ENCODE peak calls at places on chromosomes 12 and 14, in nine cellular contexts. R, I, C, Z, B, L, W, H and X are unnamed samples.

GRCh38 chr14:36068777-36069534 is 107.6 kb downstream of the PTCSC3 start:
- DNase-seq in I (no peak), C (peak; percentile 10), L (no peak), Z (no peak), B (no peak), R (no peak), H (no peak), W (no peak), X (no peak)

GRCh38 chr14:36057452-36058142 is 118.9 kb downstream of the PTCSC3 start:
- DNase-seq in C (no peak), R (no peak), B (no peak), H (no peak), Z (no peak), L (no peak), I (no peak), W (no peak), X (no peak)

GRCh38 chr14:91237219-91237618 is 7.3 kb downstream of the GPR68 start:
- DNase-seq in W (no peak), C (no peak), B (no peak), H (peak; percentile 27), R (no peak), L (no peak), Z (no peak), I (no peak), X (no peak)

GRCh38 chr12:47078733-47079364 is 572 bp upstream of the PCED1B start:
- DNase-seq in H (no peak), Z (peak; percentile 49), L (no peak), I (peak; percentile 21), B (peak; percentile 56), R (peak; percentile 34), C (peak; percentile 13), W (peak; percentile 34), X (peak; percentile 80)

GRCh38 chr12:20345866-20346265 is 22.5 kb upstream of the PDE3A start:
- DNase-seq in C (no peak), H (no peak), W (no peak), B (no peak), R (no peak), I (no peak), L (no peak), Z (no peak), X (no peak)

GRCh38 chr12:45781080-45781479 is 51.6 kb downstream of the ARID2 start:
- DNase-seq in Z (no peak), I (no peak), R (no peak), B (no peak), L (no peak), H (no peak), C (peak; percentile 18), W (no peak), X (no peak)

GRCh38 chr14:20539906-20540305 is 20.9 kb downstream of the RNASE9 start:
- DNase-seq in L (no peak), I (no peak), H (no peak), Z (no peak), C (no peak), R (no peak), W (no peak), B (no peak), X (no peak)

GRCh38 chr14:65850429-65851145 is 438.1 kb downstream of the FUT8 start:
- DNase-seq in H (no peak), Z (no peak), I (no peak), W (no peak), C (peak; percentile 60), R (no peak), B (peak; percentile 63), L (no peak), X (no peak)

GRCh38 chr12:56028511-56029165 is 7.8 kb downstream of the IKZF4 start:
- DNase-seq in C (no peak), B (no peak), L (no peak), R (no peak), I (no peak), H (no peak), Z (no peak), W (no peak), X (no peak)

GRCh38 chr14:99231850-99232401 is 40.1 kb downstream of the BCL11B start:
- DNase-seq in C (no peak), I (no peak), Z (peak; percentile 82), B (peak; percentile 47), L (no peak), W (no peak), R (peak; percentile 85), H (no peak), X (peak; percentile 46)

GRCh38 chr12:124847675-124848074 is 16.0 kb downstream of the SCARB1 start:
- DNase-seq in R (no peak), I (no peak), H (no peak), C (no peak), L (no peak), B (no peak), W (peak; percentile 45), Z (no peak), X (no peak)

GRCh38 chr14:78154827-78155226 is 15.3 kb upstream of the NRXN3 start:
- DNase-seq in H (no peak), L (no peak), I (no peak), C (no peak), R (peak; percentile 53), Z (no peak), B (no peak), W (no peak), X (no peak)

GRCh38 chr12:2682301-2683282 is 112.2 kb upstream of the FKBP4 start:
- DNase-seq in C (peak; percentile 30), R (peak; percentile 78), B (peak; percentile 51), Z (peak; percentile 44), W (peak; percentile 29), I (no peak), H (peak; percentile 36), L (no peak), X (no peak)

GRCh38 chr12:484096-484495 is 24.4 kb downstream of the B4GALNT3 start:
- DNase-seq in C (no peak), I (no peak), L (no peak), B (no peak), W (no peak), Z (no peak), H (no peak), R (no peak), X (no peak)

GRCh38 chr14:68969278-68969677 is 9.8 kb downstream of the ACTN1 start:
- DNase-seq in Z (no peak), B (no peak), H (no peak), W (no peak), L (no peak), R (no peak), C (no peak), I (no peak), X (no peak)

GRCh38 chr12:51942501-51943000 is 8.9 kb upstream of the ACVR1B start:
- DNase-seq in L (no peak), H (no peak), C (no peak), I (no peak), W (no peak), R (no peak), B (no peak), Z (no peak), X (no peak)
- H3K27ac ChIP-seq in L (no peak overlapping the region), H (no peak overlapping the region), C (no peak overlapping the region), I (no peak overlapping the region), W (no peak overlapping the region), R (no peak overlapping the region), B (no peak overlapping the region), Z (no peak overlapping the region), X (no peak overlapping the region)

GRCh38 chr12:129208566-129208965 is 355.3 kb downstream of the GLT1D1 start:
- DNase-seq in H (no peak), Z (no peak), R (no peak), C (no peak), L (no peak), B (no peak), W (no peak), I (no peak), X (no peak)
- H3K27me3 ChIP-seq in H (no peaks in the 10 kb centered on the region), Z (no peaks in the 10 kb centered on the region), R (no peaks in the 10 kb centered on the region), C (no peaks in the 10 kb centered on the region), L (no peaks in the 10 kb centered on the region), B (no peaks in the 10 kb centered on the region), W (no peaks in the 10 kb centered on the region), I (no peaks in the 10 kb centered on the region), X (no peaks in the 10 kb centered on the region)

DNA sequence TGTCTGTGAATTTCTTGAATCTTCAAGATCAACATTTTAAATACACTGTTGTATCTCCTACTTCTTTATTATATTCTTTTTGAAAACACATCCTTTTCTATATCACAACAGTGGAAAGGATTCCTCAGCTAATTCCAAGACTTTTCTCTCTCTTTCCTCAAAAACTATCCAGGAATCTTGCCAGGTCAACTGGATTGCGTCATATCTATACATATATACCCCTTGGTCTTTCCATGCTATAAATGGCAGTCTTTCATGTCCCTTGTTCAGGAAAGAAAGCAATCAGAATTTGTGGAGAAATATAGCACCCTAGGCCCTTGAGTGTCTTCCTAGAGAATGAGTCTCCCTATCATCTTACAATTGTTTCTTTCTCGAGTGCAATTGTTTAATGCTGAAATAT is 149.0 kb downstream of the KCNA5 start:
- DNase-seq in C (no peak), Z (no peak), R (no peak), L (no peak), B (no peak), H (no peak), I (no peak), W (no peak), X (no peak)
- H3K27ac ChIP-seq in C (no peak overlapping the region), Z (no peak overlapping the region), R (no peak overlapping the region), L (no peak overlapping the region), B (no peak overlapping the region), H (no peak overlapping the region), I (no peak overlapping the region), W (no peak overlapping the region), X (no peak overlapping the region)

GRCh38 chr12:116880817-116881324 is 370 bp downstream of the HRK start:
- DNase-seq in Z (peak; percentile 75), B (peak; percentile 12), R (peak; percentile 75), L (no peak), C (peak; percentile 13), H (no peak), I (peak; percentile 28), W (no peak), X (no peak)

GRCh38 chr12:116881325-116881866 is at the start of gene HRK:
- DNase-seq in L (no peak), W (no peak), R (no peak), B (no peak), I (no peak), C (no peak), H (no peak), Z (no peak), X (no peak)

GRCh38 chr12:116879509-116880212 is 1.6 kb downstream of the HRK start:
- DNase-seq in W (no peak), I (no peak), L (no peak), R (peak; percentile 32), H (no peak), B (no peak), C (no peak), Z (no peak), X (no peak)

GRCh38 chr12:116878567-116879508 is 2.4 kb downstream of the HRK start:
- DNase-seq in C (no peak), R (peak; percentile 64), W (no peak), Z (no peak), I (no peak), L (no peak), B (no peak), H (no peak), X (no peak)

DNA sequence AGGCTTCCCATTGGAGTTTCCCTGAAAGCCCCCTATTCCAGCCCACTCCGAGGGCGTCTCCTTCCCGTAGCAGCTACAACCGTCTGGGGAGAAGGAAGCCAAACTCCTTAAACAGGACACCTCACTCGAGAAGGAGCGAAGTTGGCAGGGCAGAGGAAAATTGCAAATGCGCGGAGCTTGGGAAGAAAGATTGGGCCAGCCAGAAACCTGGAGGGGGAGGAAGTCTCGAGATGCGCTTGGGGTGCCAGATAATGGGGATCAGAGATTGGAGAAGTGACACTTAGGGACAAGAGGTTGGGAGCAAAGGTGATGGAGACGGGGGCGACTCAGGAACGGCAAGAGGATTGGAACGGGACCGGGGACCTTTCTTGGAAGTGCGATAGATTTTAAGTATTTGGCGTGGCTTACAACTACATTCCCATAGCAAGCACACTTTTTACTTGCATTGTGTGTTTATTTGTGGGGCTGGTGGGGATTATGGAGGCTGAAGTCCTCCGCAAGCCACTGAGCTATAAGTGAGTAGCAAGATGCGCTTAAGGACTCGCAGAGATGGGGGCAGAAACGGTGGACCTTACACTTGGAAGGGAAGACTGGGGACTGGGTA is 926 bp downstream of the HRK start:
- DNase-seq in B (no peak), C (no peak), W (no peak), Z (no peak), H (no peak), L (no peak), I (no peak), R (peak; percentile 17), X (no peak)
- H3K27me3 ChIP-seq in B (peaks cover 30% of the 10 kb centered on the region), C (peaks cover 26% of the 10 kb centered on the region), W (peaks cover 14% of the 10 kb centered on the region), Z (peaks cover 85% of the 10 kb centered on the region), H (peaks cover 75% of the 10 kb centered on the region), L (peaks cover 31% of the 10 kb centered on the region), I (peaks cover 79% of the 10 kb centered on the region), R (peaks cover 89% of the 10 kb centered on the region), X (no peaks in the 10 kb centered on the region)